ENCODE peak calls at places on chromosomes 5 and 9, in five cellular contexts. T, F, Z, Q and O are unnamed samples.

GRCh38 chr5:166961028-166961427 is 1330.4 kb upstream of the WWC1 start:
- DNase-seq in T (no peak), F (no peak), Z (no peak), Q (peak; percentile 34), O (no peak)

GRCh38 chr5:149466457-149466972 is 84.7 kb downstream of the CSNK1A1 start:
- DNase-seq in T (no peak), F (no peak), Z (no peak), Q (peak; percentile 78), O (peak; percentile 58)

GRCh38 chr5:65856520-65856919 is 69.9 kb upstream of the ERBIN start:
- DNase-seq in T (no peak), F (no peak), Z (no peak), Q (no peak), O (no peak)

GRCh38 chr5:179319741-179320281 is 25.4 kb downstream of the ADAMTS2 start:
- DNase-seq in T (peak; percentile 52), F (no peak), Z (no peak), Q (peak; percentile 73), O (no peak)

GRCh38 chr5:84569307-84569706 is 184.6 kb upstream of the EDIL3 start:
- DNase-seq in T (no peak), F (no peak), Z (no peak), Q (no peak), O (no peak)

GRCh38 chr5:1174122-1174936 is 27.1 kb upstream of the SLC6A19 start:
- DNase-seq in T (peak; percentile 82), F (peak; percentile 87), Z (peak; percentile 41), Q (peak; percentile 84), O (peak; percentile 71)

GRCh38 chr5:148168246-148168645 is at the start of gene SPINK14:
- DNase-seq in T (no peak), F (no peak), Z (no peak), Q (no peak), O (no peak)

GRCh38 chr5:57779383-57780223 is 297.0 kb upstream of the ACTBL2 start:
- DNase-seq in T (peak; percentile 91), F (peak; percentile 42), Z (peak; percentile 82), Q (peak; percentile 86), O (peak; percentile 64)

GRCh38 chr9:38178282-38178681 is 109.3 kb upstream of the SHB start:
- DNase-seq in T (no peak), F (no peak), Z (no peak), Q (no peak), O (no peak)

GRCh38 chr9:20551835-20552234 is 70.5 kb downstream of the MLLT3 start:
- DNase-seq in T (no peak), F (no peak), Z (no peak), Q (no peak), O (no peak)

GRCh38 chr5:113606298-113607134 is 93.0 kb downstream of the YTHDC2 start:
- DNase-seq in T (peak; percentile 71), F (peak; percentile 65), Z (peak; percentile 24), Q (peak; percentile 72), O (peak; percentile 58)

GRCh38 chr5:170348069-170348702 is 41.0 kb downstream of the KCNMB1 start:
- DNase-seq in T (no peak), F (no peak), Z (no peak), Q (peak; percentile 24), O (no peak)

GRCh38 chr9:134126373-134126772 is 9.5 kb upstream of the WDR5 start:
- DNase-seq in T (no peak), F (no peak), Z (no peak), Q (no peak), O (no peak)